ENCODE peak calls at places on chromosomes 11 and 22, in five cellular contexts. S, K, N, G and C are unnamed samples.

GRCh38 chr11:10322830-10323792 is 18.2 kb downstream of the ADM start:
- DNase-seq in G (peak), K (no peak), S (peak), N (peak), C (no peak)

GRCh38 chr22:19974233-19974861 is 32.7 kb upstream of the TXNRD2 start:
- DNase-seq in K (no peak), S (peak), N (peak), G (peak), C (peak)

GRCh38 chr11:19398772-19399542 is 158.2 kb upstream of the E2F8 start:
- DNase-seq in G (no peak), N (no peak), K (no peak), S (no peak), C (no peak)

GRCh38 chr22:35961480-35961902 is 67.1 kb downstream of the RBFOX2 start:
- DNase-seq in K (no peak), S (no peak), G (no peak), N (no peak), C (peak)

GRCh38 chr11:90646266-90646665 is 423.4 kb upstream of the CHORDC1 start:
- DNase-seq in G (no peak), N (no peak), K (no peak), S (no peak), C (no peak)

GRCh38 chr22:21639359-21639758 is 2.7 kb upstream of the SDF2L1 start:
- DNase-seq in N (no peak), S (no peak), K (no peak), G (no peak), C (no peak)

GRCh38 chr11:118812485-118812884 is 21.5 kb upstream of the DDX6 start:
- DNase-seq in K (no peak), G (no peak), N (peak), S (no peak), C (no peak)

GRCh38 chr11:8080674-8081590 is at the start of gene TUB:
- DNase-seq in S (no peak), K (no peak), N (no peak), G (no peak), C (peak)

GRCh38 chr11:6200975-6201374 is 2.0 kb downstream of the OR52W1 start:
- DNase-seq in G (no peak), N (no peak), K (no peak), S (no peak), C (no peak)

GRCh38 chr22:29270475-29271271 is 2.6 kb downstream of the EWSR1 start:
- DNase-seq in K (no peak), G (peak), S (no peak), N (no peak), C (no peak)

GRCh38 chr11:110960167-110960566 is 247.9 kb upstream of the ARHGAP20 start:
- DNase-seq in G (peak), S (no peak), K (no peak), N (no peak), C (no peak)

GRCh38 chr11:31810779-31811647 is at the start of gene PAX6:
- DNase-seq in S (peak), K (peak), N (peak), G (peak), C (peak)

GRCh38 chr11:12893787-12894672 is 115.1 kb upstream of the RASSF10 start:
- DNase-seq in S (peak), K (no peak), N (peak), G (peak), C (peak)

GRCh38 chr22:24420072-24420976 is 7.1 kb upstream of the ADORA2A start:
- DNase-seq in G (peak), K (no peak), S (no peak), N (no peak), C (no peak)

GRCh38 chr11:46914363-46914762 is 4.0 kb downstream of the LRP4 start:
- DNase-seq in G (no peak), K (no peak), N (peak), S (no peak), C (no peak)

GRCh38 chr11:57763568-57763967 is 2.0 kb downstream of the CTNND1 start:
- DNase-seq in G (peak), K (no peak), N (peak), S (no peak), C (no peak)

GRCh38 chr11:121035823-121036222 is 11.9 kb downstream of the TBCEL start:
- DNase-seq in K (peak), G (no peak), S (no peak), N (no peak), C (no peak)

GRCh38 chr11:26792956-26793355 is 71.1 kb upstream of the SLC5A12 start:
- DNase-seq in S (no peak), G (no peak), K (no peak), N (no peak), C (no peak)

GRCh38 chr22:23250424-23251363 is 70.4 kb downstream of the BCR start:
- DNase-seq in G (peak), N (peak), K (no peak), S (no peak), C (no peak)

GRCh38 chr22:23253475-23254055 is 73.3 kb downstream of the BCR start:
- DNase-seq in K (no peak), N (peak), G (no peak), S (no peak), C (no peak)

GRCh38 chr22:23249506-23250423 is 69.5 kb downstream of the BCR start:
- DNase-seq in K (no peak), N (peak), G (no peak), S (no peak), C (no peak)

GRCh38 chr22:23248583-23248982 is 68.3 kb downstream of the BCR start:
- DNase-seq in G (peak), S (no peak), K (no peak), N (peak), C (no peak)

GRCh38 chr22:23251445-23252093 is 71.3 kb downstream of the BCR start:
- DNase-seq in K (no peak), S (peak), N (no peak), G (peak), C (no peak)
- TF ChIP-seq SRF in K (no peak), S (no peak), N (no peak), G (no peak), C (no peak)

GRCh38 chr11:129979046-129979605 is 23.5 kb downstream of the PRDM10 start:
- DNase-seq in S (no peak), N (no peak), G (no peak), K (no peak), C (no peak)
- TF ChIP-seq SRF in S (no peak), N (no peak), G (no peak), K (no peak), C (no peak)

GRCh38 chr11:35750981-35751663 is 88.5 kb downstream of the TRIM44 start:
- DNase-seq in N (no peak), K (no peak), S (no peak), G (no peak), C (no peak)
- TF ChIP-seq SRF in N (no peak), K (no peak), S (no peak), G (no peak), C (no peak)

DNA sequence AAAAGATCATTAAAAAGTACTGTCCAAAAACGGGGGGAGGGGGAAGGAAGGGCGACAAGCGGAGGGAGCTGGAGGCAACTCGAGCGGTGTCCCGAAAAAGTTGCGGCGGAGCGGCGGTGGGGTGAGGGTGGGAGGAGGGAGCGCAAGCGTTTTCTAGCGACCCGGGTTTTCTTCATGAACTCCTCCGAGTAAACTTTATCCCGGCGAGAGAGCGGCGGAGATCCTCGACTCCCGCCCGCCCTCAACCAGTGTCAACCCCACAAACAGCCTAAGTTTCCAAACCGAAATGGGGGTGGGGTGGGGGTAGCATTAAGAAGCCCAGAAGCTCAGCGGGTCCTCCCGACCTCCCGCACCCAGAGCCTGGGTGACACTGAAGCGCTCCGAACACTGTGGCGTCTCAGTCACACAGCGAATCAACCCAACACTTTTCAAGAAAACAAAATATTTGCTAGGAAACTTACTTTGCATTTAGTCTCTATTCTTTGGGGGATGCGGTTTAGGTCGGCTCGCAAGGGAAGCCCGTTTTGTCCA is 132.9 kb upstream of the C11orf58 start:
- DNase-seq in K (no peak), N (peak), G (no peak), S (no peak), C (no peak)
- TF ChIP-seq SRF in K (no peak), N (no peak), G (no peak), S (no peak), C (no peak)

DNA sequence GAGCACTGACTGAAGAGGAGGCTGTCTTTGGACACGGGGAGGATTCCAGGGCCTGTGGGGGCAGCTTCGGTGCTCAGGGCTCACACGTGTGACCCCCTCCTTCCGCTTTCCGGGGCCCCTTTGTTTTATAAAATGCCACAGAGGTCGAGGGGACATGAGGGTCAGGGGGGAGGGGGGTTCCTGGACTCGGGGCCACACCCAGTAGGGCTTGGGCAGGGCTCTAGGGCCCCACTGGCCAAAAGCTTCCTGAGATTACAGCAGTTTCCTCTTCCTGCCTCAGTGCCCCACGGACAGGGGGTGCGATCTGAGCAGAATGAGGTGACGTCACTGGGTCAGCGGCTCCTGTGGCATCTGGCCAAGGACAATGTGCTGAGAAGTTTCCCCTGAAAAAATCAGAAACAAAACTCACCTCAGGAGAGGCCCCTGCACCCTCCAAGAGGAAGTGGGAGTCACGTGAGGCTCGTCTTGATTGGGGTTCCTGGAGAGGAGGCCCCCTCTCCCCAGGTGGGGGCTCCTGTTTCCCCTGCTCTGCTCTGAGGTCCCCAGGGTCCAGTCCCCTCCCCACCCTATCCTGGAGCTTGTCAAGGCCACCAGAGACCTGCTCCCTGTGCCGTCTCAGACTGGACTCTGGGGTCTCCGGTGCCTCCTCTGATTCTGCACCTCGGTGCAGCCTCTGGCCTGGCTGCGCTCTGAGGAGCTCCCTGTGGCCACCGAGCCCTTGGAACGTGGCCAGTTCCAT is 6.4 kb upstream of the IFITM3 start:
- DNase-seq in N (peak), K (peak), S (no peak), G (peak), C (no peak)
- TF ChIP-seq SRF in N (no peak), K (peak), S (no peak), G (no peak), C (no peak)